ENCODE peak calls at places on chromosomes 2 and 18, in six cellular contexts. P, C, Y, S, I and A are unnamed samples.

GRCh38 chr2:134142903-134143302 is 111.0 kb upstream of the MGAT5 start:
- DNase-seq in P (no peak), C (no peak), Y (no peak), S (no peak), I (no peak), A (no peak)

GRCh38 chr18:24535831-24536230 is 75.4 kb downstream of the HRH4 start:
- DNase-seq in P (no peak), C (no peak), Y (no peak), S (no peak), I (no peak), A (no peak)

GRCh38 chr2:37523861-37524362 is 147.5 kb downstream of the CDC42EP3 start:
- DNase-seq in P (no peak), C (peak), Y (no peak), S (peak), I (no peak), A (no peak)

GRCh38 chr2:73386342-73386868 is 769 bp downstream of the ALMS1 start:
- DNase-seq in P (no peak), C (no peak), Y (no peak), S (no peak), I (no peak), A (no peak)

GRCh38 chr2:128008089-128008672 is 19.7 kb downstream of the SAP130 start:
- DNase-seq in P (no peak), C (no peak), Y (no peak), S (no peak), I (no peak), A (no peak)

GRCh38 chr2:116952254-116952653 is 862.2 kb upstream of the DDX18 start:
- DNase-seq in P (no peak), C (no peak), Y (no peak), S (no peak), I (no peak), A (no peak)

GRCh38 chr2:27296466-27296865 is 11.8 kb downstream of the UCN start:
- DNase-seq in P (no peak), C (no peak), Y (peak), S (no peak), I (no peak), A (no peak)

GRCh38 chr2:27020337-27020948 is 12.3 kb upstream of the TMEM214 start:
- DNase-seq in P (no peak), C (no peak), Y (peak), S (no peak), I (no peak), A (no peak)

GRCh38 chr2:113831156-113831555 is 58.7 kb upstream of the ACTR3 start:
- DNase-seq in P (no peak), C (no peak), Y (no peak), S (peak), I (no peak), A (no peak)

GRCh38 chr18:36255072-36255708 is 42.3 kb upstream of the FHOD3 start:
- DNase-seq in P (no peak), C (no peak), Y (no peak), S (no peak), I (no peak), A (no peak)

GRCh38 chr2:236512902-236513433 is 56.7 kb upstream of the ACKR3 start:
- DNase-seq in P (peak), C (peak), Y (no peak), S (peak), I (peak), A (no peak)

GRCh38 chr2:3637311-3637675 is 20.7 kb upstream of the ALLC start:
- DNase-seq in P (no peak), C (no peak), Y (peak), S (no peak), I (no peak), A (no peak)

GRCh38 chr2:173278794-173279527 is 75.7 kb upstream of the CDCA7 start:
- DNase-seq in P (no peak), C (no peak), Y (no peak), S (no peak), I (no peak), A (no peak)

GRCh38 chr2:170396799-170397459 is 219.0 kb downstream of the MYO3B start:
- DNase-seq in P (peak), C (peak), Y (no peak), S (no peak), I (no peak), A (no peak)

GRCh38 chr18:21548647-21549046 is 51.9 kb downstream of the ESCO1 start:
- DNase-seq in P (no peak), C (no peak), Y (no peak), S (no peak), I (no peak), A (no peak)

GRCh38 chr18:64294967-64295366 is 146.1 kb upstream of the LINC00305 start:
- DNase-seq in P (no peak), C (no peak), Y (no peak), S (no peak), I (no peak), A (no peak)

GRCh38 chr2:6069354-6069753 is 377.2 kb downstream of the SOX11 start:
- DNase-seq in P (no peak), C (no peak), Y (no peak), S (no peak), I (no peak), A (peak)

GRCh38 chr18:66993492-66993891 is 389.6 kb upstream of the CDH19 start:
- DNase-seq in P (no peak), C (no peak), Y (no peak), S (no peak), I (no peak), A (no peak)

GRCh38 chr2:216408426-216409315 is 3.6 kb upstream of the SMARCAL1 start:
- DNase-seq in P (peak), C (no peak), Y (no peak), S (no peak), I (no peak), A (no peak)

GRCh38 chr2:96816127-96816835 is at the start of gene CNNM3:
- DNase-seq in P (peak), C (peak), Y (peak), S (peak), I (peak), A (peak)

GRCh38 chr18:53909668-53910067 is 314.8 kb downstream of the MBD2 start:
- DNase-seq in P (no peak), C (no peak), Y (no peak), S (no peak), I (no peak), A (no peak)